ENCODE peak calls at places on chromosome 11, in six cellular contexts. S, P, F, M, R and C are unnamed samples.

GRCh38 chr11:28090052-28090749 is 17.8 kb downstream of the KIF18A start:
- DNase-seq in F (no peak), P (no peak), M (no peak), S (peak; percentile 50), R (no peak), C (no peak)

GRCh38 chr11:31806186-31806943 is 4.8 kb downstream of the PAX6 start:
- DNase-seq in S (no peak), P (peak; percentile 47), F (no peak), R (no peak), M (no peak), C (no peak)

GRCh38 chr11:87137711-87138110 is 100.0 kb downstream of the TMEM135 start:
- DNase-seq in F (no peak), M (no peak), R (no peak), S (no peak), P (no peak), C (peak; percentile 92)

GRCh38 chr11:85844439-85845051 is 10.6 kb upstream of the CCDC83 start:
- DNase-seq in R (no peak), F (no peak), P (no peak), S (no peak), M (peak; percentile 89), C (no peak)

GRCh38 chr11:69312418-69313399 is 18.8 kb downstream of the MYEOV start:
- DNase-seq in M (no peak), P (peak; percentile 85), R (peak; percentile 73), F (no peak), S (peak; percentile 61), C (peak; percentile 90)

GRCh38 chr11:2901854-2902783 is 16.5 kb upstream of the CDKN1C start:
- DNase-seq in P (peak; percentile 98), S (peak; percentile 72), R (peak; percentile 99), M (peak; percentile 94), F (peak; percentile 91), C (peak; percentile 96)

GRCh38 chr11:73139476-73140198 is 2.5 kb downstream of the FCHSD2 start:
- DNase-seq in S (peak; percentile 89), P (no peak), R (no peak), M (peak; percentile 28), F (no peak), C (peak; percentile 84)

GRCh38 chr11:68999093-68999747 is 13.8 kb downstream of the MRGPRF start:
- DNase-seq in R (peak; percentile 32), F (no peak), M (no peak), P (no peak), S (no peak), C (no peak)

GRCh38 chr11:2521681-2522630 is 77.1 kb downstream of the KCNQ1 start:
- DNase-seq in R (peak; percentile 65), S (no peak), F (no peak), P (peak; percentile 41), M (no peak), C (no peak)

GRCh38 chr11:47943721-47944554 is 36.4 kb upstream of the PTPRJ start:
- DNase-seq in R (no peak), S (no peak), P (no peak), M (peak; percentile 88), F (no peak), C (no peak)

GRCh38 chr11:70078796-70079616 is 889 bp downstream of the ANO1 start:
- DNase-seq in M (no peak), F (no peak), P (no peak), S (no peak), R (peak; percentile 63), C (no peak)

GRCh38 chr11:133339495-133340140 is 192.7 kb downstream of the OPCML start:
- DNase-seq in R (no peak), S (no peak), P (no peak), M (no peak), F (no peak), C (no peak)

GRCh38 chr11:104078250-104078649 is 41.8 kb downstream of the DDI1 start:
- DNase-seq in M (no peak), F (no peak), S (no peak), R (no peak), P (no peak), C (no peak)

GRCh38 chr11:112477929-112478317 is 217.3 kb upstream of the PLET1 start:
- DNase-seq in P (no peak), F (no peak), M (no peak), S (no peak), R (no peak), C (no peak)

GRCh38 chr11:128235446-128235845 is 351.9 kb downstream of the ETS1 start:
- DNase-seq in R (no peak), S (no peak), P (no peak), M (no peak), F (peak; percentile 23), C (no peak)

GRCh38 chr11:87176044-87176443 is 138.3 kb downstream of the TMEM135 start:
- DNase-seq in R (no peak), F (no peak), M (peak; percentile 13), S (no peak), P (no peak), C (no peak)

GRCh38 chr11:73206751-73207280 is 11.3 kb upstream of the P2RY2 start:
- DNase-seq in P (no peak), S (no peak), F (no peak), R (no peak), M (peak; percentile 30), C (no peak)

GRCh38 chr11:119481021-119481666 is 58.2 kb upstream of the THY1 start:
- DNase-seq in R (peak; percentile 90), M (peak; percentile 86), P (peak; percentile 90), F (peak; percentile 76), S (peak; percentile 60), C (peak; percentile 81)

GRCh38 chr11:47992959-47993820 is 12.8 kb downstream of the PTPRJ start:
- DNase-seq in R (peak; percentile 60), F (no peak), S (peak; percentile 22), P (no peak), M (peak; percentile 95), C (no peak)

GRCh38 chr11:131674051-131674755 is 303.8 kb downstream of the NTM start:
- DNase-seq in P (peak; percentile 87), S (peak; percentile 62), F (peak; percentile 81), R (no peak), M (peak; percentile 38), C (peak; percentile 70)

GRCh38 chr11:126354631-126355323 is 709 bp upstream of the ST3GAL4 start:
- DNase-seq in P (no peak), S (peak; percentile 21), M (no peak), F (no peak), R (no peak), C (no peak)

GRCh38 chr11:78041843-78042455 is 18.9 kb upstream of the KCTD14 start:
- DNase-seq in M (no peak), F (no peak), P (no peak), S (no peak), R (no peak), C (no peak)

GRCh38 chr11:35050596-35050995 is 88.4 kb upstream of the CD44 start:
- DNase-seq in P (no peak), R (no peak), S (no peak), M (no peak), F (no peak), C (no peak)
- H3K9me3 ChIP-seq in P (no peaks in the 10 kb centered on the region), R (no peaks in the 10 kb centered on the region), S (no peaks in the 10 kb centered on the region), M (no peaks in the 10 kb centered on the region), F (no peaks in the 10 kb centered on the region), C (no peaks in the 10 kb centered on the region)

DNA sequence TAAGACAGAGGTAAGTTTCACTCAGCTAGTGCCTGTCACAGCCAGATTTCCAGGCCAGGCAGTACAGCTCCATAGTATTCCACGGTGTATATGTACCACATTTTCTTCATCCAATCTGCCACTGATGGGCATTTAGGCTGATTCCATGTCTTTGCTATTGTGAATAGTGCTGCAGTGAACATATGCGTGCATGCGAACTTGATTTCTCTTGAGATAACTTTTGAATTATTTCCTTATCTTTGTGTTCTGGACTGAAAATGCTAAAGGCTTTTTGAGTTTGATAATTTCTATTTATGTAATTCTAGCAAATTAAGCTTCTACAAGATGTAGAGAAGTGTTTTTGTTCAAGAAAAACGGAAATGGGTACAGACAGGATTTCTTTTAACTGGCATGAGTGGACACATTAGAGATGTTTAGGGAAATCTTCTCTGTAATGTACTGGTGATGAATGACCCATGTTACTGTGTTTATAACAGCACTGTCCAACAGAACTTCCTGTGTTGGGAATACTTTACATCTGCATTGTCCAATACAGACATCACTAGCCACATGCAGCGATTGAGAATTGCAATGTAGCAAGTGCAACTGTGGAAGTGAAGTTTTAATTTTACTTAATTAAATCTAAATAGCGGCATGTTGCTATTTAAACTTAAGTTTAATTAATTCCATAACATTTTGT is 151.3 kb downstream of the CADM1 start:
- DNase-seq in R (no peak), S (no peak), M (no peak), P (no peak), F (no peak), C (no peak)
- H3K4me1 ChIP-seq in R (no peaks in the 10 kb centered on the region), S (no peaks in the 10 kb centered on the region), M (peaks cover 5% of the 10 kb centered on the region), P (peaks cover 2% of the 10 kb centered on the region), F (no peaks in the 10 kb centered on the region), C (peaks cover 8% of the 10 kb centered on the region)

DNA sequence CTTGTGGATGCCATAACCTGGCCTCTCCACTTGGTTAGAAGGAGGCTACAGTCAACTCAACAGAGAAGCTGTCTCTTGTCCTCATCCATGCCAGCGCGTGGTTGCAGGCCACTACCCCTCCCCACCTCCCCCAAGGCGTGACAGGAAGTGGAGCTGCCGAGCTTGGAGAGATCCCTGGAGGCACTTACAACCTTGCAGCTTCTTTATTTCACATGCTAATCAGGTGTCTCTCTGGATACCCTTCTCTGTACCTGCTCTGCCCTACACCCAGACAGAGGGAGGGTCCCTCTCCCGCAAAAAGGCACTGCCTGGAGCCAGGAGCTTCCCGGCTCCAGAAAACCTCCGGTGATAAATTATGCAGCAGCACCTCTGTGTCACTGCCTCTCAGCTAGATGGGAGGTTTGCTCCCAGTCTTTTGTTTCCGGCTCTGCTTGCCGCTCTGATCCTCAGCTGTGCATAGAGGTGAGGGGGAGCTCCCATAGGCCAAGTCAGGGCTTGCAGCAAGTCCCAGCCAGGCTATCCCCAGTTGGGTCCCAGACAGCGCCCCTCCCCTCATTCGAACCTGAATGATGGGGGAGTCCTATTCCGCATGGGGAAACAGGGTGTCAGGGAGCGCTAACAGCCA is 5.7 kb downstream of the LRP4 start:
- DNase-seq in P (no peak), S (no peak), R (no peak), F (peak; percentile 45), M (no peak), C (peak; percentile 86)
- H3K27ac ChIP-seq in P (peak overlapping the region; percentile 3), S (no peak overlapping the region), R (no peak overlapping the region), F (peak overlapping the region; percentile 82), M (no peak overlapping the region), C (peak overlapping the region; percentile 49)

GRCh38 chr11:108207683-108208060 is 14.8 kb downstream of the NPAT start:
- DNase-seq in S (no peak), R (no peak), M (no peak), P (no peak), F (no peak), C (no peak)

GRCh38 chr11:108204918-108205499 is 17.4 kb downstream of the NPAT start:
- DNase-seq in P (no peak), S (no peak), R (no peak), M (no peak), F (no peak), C (no peak)

GRCh38 chr11:108206969-108207682 is 15.3 kb downstream of the NPAT start:
- DNase-seq in F (no peak), S (no peak), R (no peak), M (no peak), P (no peak), C (no peak)

GRCh38 chr11:108204376-108204775 is 18.1 kb downstream of the NPAT start:
- DNase-seq in R (no peak), M (no peak), F (no peak), P (no peak), S (no peak), C (no peak)

DNA sequence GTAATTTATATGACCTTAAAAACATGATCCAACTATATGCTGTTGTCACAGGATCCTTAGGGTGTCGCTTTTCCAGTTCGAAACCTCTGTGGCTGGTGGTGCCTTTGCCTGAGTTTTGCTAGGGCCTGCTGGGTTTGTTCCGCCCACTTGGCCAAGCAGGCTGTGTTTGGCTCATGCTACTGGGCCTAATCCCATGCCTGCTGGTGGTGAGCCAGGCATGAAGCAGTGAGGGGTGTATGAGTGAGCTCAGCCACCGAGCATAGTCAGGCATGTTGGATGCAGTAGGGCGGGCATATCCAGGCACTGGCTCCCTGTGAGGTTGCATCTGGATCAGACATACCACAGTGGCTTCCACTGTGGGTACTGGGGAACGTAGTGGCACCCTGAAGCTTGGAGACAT is 16.3 kb downstream of the NPAT start:
- DNase-seq in F (no peak), P (peak; percentile 66), R (no peak), M (no peak), S (no peak), C (no peak)
- H3K9me3 ChIP-seq in F (no peaks in the 10 kb centered on the region), P (no peaks in the 10 kb centered on the region), R (no peaks in the 10 kb centered on the region), M (no peaks in the 10 kb centered on the region), S (no peaks in the 10 kb centered on the region), C (peaks cover 8% of the 10 kb centered on the region)